ENCODE peak calls at places on chromosome 2, in five cellular contexts. One of them, this sample, is unnamed.

GRCh38 chr2:170425291-170425751 is 247.4 kb downstream of the MYO3B start:
- DNase-seq in left ventricle myocardium inferior: no peak
- DNase-seq in spleen: no peak
- DNase-seq in small intestine: peak; percentile 38
- DNase-seq in GM23248: peak; percentile 72
- DNase-seq in this sample: no peak

GRCh38 chr2:122960727-122961641 is 1064.1 kb upstream of the CNTNAP5 start:
- DNase-seq in GM23248: peak; percentile 59
- DNase-seq in spleen: no peak
- DNase-seq in small intestine: no peak
- DNase-seq in left ventricle myocardium inferior: no peak
- DNase-seq in this sample: peak; percentile 8

GRCh38 chr2:168751104-168751768 is 51.2 kb upstream of the NOSTRIN start:
- DNase-seq in spleen: no peak
- DNase-seq in small intestine: no peak
- DNase-seq in GM23248: no peak
- DNase-seq in left ventricle myocardium inferior: no peak
- DNase-seq in this sample: no peak

GRCh38 chr2:23549821-23550535 is 165.0 kb downstream of the KLHL29 start:
- DNase-seq in left ventricle myocardium inferior: no peak
- DNase-seq in small intestine: no peak
- DNase-seq in GM23248: peak; percentile 59
- DNase-seq in spleen: no peak
- DNase-seq in this sample: no peak

GRCh38 chr2:9337901-9338300 is 85.4 kb downstream of the ITGB1BP1 start:
- DNase-seq in spleen: no peak
- DNase-seq in GM23248: no peak
- DNase-seq in left ventricle myocardium inferior: no peak
- DNase-seq in small intestine: no peak
- DNase-seq in this sample: no peak

GRCh38 chr2:150143087-150143536 is 344.4 kb downstream of the RND3 start:
- DNase-seq in GM23248: peak; percentile 63
- DNase-seq in left ventricle myocardium inferior: no peak
- DNase-seq in small intestine: no peak
- DNase-seq in spleen: no peak
- DNase-seq in this sample: no peak

GRCh38 chr2:150046211-150046610 is 441.3 kb downstream of the RND3 start:
- DNase-seq in left ventricle myocardium inferior: no peak
- DNase-seq in small intestine: no peak
- DNase-seq in spleen: no peak
- DNase-seq in GM23248: peak; percentile 60
- DNase-seq in this sample: no peak

GRCh38 chr2:207503234-207503633 is 26.5 kb upstream of the CREB1 start:
- DNase-seq in small intestine: no peak
- DNase-seq in left ventricle myocardium inferior: peak; percentile 50
- DNase-seq in spleen: no peak
- DNase-seq in GM23248: peak; percentile 64
- DNase-seq in this sample: peak; percentile 41

GRCh38 chr2:23381498-23381897 is 3.5 kb upstream of the KLHL29 start:
- DNase-seq in GM23248: no peak
- DNase-seq in left ventricle myocardium inferior: no peak
- DNase-seq in spleen: no peak
- DNase-seq in small intestine: no peak
- DNase-seq in this sample: no peak

GRCh38 chr2:70724366-70724765 is 43.6 kb downstream of the ADD2 start:
- DNase-seq in small intestine: no peak
- DNase-seq in spleen: no peak
- DNase-seq in left ventricle myocardium inferior: no peak
- DNase-seq in GM23248: no peak
- DNase-seq in this sample: no peak

GRCh38 chr2:239363946-239364637 is 36.7 kb downstream of the HDAC4 start:
- DNase-seq in GM23248: no peak
- DNase-seq in spleen: peak; percentile 69
- DNase-seq in left ventricle myocardium inferior: no peak
- DNase-seq in small intestine: no peak
- DNase-seq in this sample: no peak

GRCh38 chr2:173400760-173401159 is 46.1 kb downstream of the CDCA7 start:
- DNase-seq in small intestine: no peak
- DNase-seq in spleen: no peak
- DNase-seq in GM23248: peak; percentile 28
- DNase-seq in left ventricle myocardium inferior: no peak
- DNase-seq in this sample: no peak

GRCh38 chr2:127255146-127255545 is 35.0 kb upstream of the CYP27C1 start:
- DNase-seq in GM23248: no peak
- DNase-seq in left ventricle myocardium inferior: no peak
- DNase-seq in spleen: no peak
- DNase-seq in small intestine: no peak
- DNase-seq in this sample: no peak

GRCh38 chr2:61535449-61535848 is 2.7 kb downstream of the XPO1 start:
- DNase-seq in GM23248: peak; percentile 26
- DNase-seq in left ventricle myocardium inferior: no peak
- DNase-seq in spleen: no peak
- DNase-seq in small intestine: no peak
- DNase-seq in this sample: no peak

GRCh38 chr2:241074065-241074818 is 27.8 kb downstream of the MTERF4 start:
- DNase-seq in left ventricle myocardium inferior: no peak
- DNase-seq in GM23248: no peak
- DNase-seq in spleen: no peak
- DNase-seq in small intestine: no peak
- DNase-seq in this sample: no peak

GRCh38 chr2:203280428-203281064 is 41.7 kb downstream of the CYP20A1 start:
- DNase-seq in GM23248: peak; percentile 46
- DNase-seq in spleen: no peak
- DNase-seq in small intestine: no peak
- DNase-seq in left ventricle myocardium inferior: no peak
- DNase-seq in this sample: no peak

GRCh38 chr2:233435436-233436190 is 81.3 kb downstream of the DGKD start:
- DNase-seq in spleen: no peak
- DNase-seq in left ventricle myocardium inferior: no peak
- DNase-seq in small intestine: no peak
- DNase-seq in GM23248: no peak
- DNase-seq in this sample: no peak

GRCh38 chr2:172293952-172294351 is 133.4 kb upstream of the ITGA6 start:
- DNase-seq in GM23248: peak; percentile 49
- DNase-seq in left ventricle myocardium inferior: peak; percentile 42
- DNase-seq in spleen: no peak
- DNase-seq in small intestine: peak; percentile 68
- DNase-seq in this sample: no peak

GRCh38 chr2:204849887-204850286 is 304.6 kb downstream of the PARD3B start:
- DNase-seq in GM23248: no peak
- DNase-seq in left ventricle myocardium inferior: no peak
- DNase-seq in spleen: no peak
- DNase-seq in small intestine: peak; percentile 21
- DNase-seq in this sample: no peak

GRCh38 chr2:138492160-138492559 is 9.4 kb upstream of the SPOPL start:
- DNase-seq in small intestine: no peak
- DNase-seq in GM23248: no peak
- DNase-seq in left ventricle myocardium inferior: no peak
- DNase-seq in spleen: no peak
- DNase-seq in this sample: no peak

GRCh38 chr2:98468621-98469236 is 24.1 kb downstream of the INPP4A start:
- DNase-seq in GM23248: peak; percentile 59
- DNase-seq in small intestine: no peak
- DNase-seq in left ventricle myocardium inferior: no peak
- DNase-seq in spleen: peak; percentile 22
- DNase-seq in this sample: no peak

GRCh38 chr2:212537311-212538155 is 1.1 kb downstream of the ERBB4 start:
- DNase-seq in spleen: peak; percentile 76
- DNase-seq in left ventricle myocardium inferior: peak; percentile 30
- DNase-seq in GM23248: peak; percentile 45
- DNase-seq in small intestine: no peak
- DNase-seq in this sample: peak; percentile 41

GRCh38 chr2:212540356-212540755 is 1.8 kb upstream of the ERBB4 start:
- DNase-seq in small intestine: no peak
- DNase-seq in left ventricle myocardium inferior: no peak
- DNase-seq in GM23248: no peak
- DNase-seq in spleen: no peak
- DNase-seq in this sample: no peak

GRCh38 chr2:212538156-212539144 is at the start of gene ERBB4:
- DNase-seq in GM23248: peak; percentile 15
- DNase-seq in left ventricle myocardium inferior: peak; percentile 41
- DNase-seq in spleen: peak; percentile 65
- DNase-seq in small intestine: no peak
- DNase-seq in this sample: peak; percentile 9

GRCh38 chr2:212536385-212537310 is 2.0 kb downstream of the ERBB4 start:
- DNase-seq in spleen: peak; percentile 64
- DNase-seq in left ventricle myocardium inferior: no peak
- DNase-seq in small intestine: no peak
- DNase-seq in GM23248: peak; percentile 27
- DNase-seq in this sample: peak; percentile 15

DNA sequence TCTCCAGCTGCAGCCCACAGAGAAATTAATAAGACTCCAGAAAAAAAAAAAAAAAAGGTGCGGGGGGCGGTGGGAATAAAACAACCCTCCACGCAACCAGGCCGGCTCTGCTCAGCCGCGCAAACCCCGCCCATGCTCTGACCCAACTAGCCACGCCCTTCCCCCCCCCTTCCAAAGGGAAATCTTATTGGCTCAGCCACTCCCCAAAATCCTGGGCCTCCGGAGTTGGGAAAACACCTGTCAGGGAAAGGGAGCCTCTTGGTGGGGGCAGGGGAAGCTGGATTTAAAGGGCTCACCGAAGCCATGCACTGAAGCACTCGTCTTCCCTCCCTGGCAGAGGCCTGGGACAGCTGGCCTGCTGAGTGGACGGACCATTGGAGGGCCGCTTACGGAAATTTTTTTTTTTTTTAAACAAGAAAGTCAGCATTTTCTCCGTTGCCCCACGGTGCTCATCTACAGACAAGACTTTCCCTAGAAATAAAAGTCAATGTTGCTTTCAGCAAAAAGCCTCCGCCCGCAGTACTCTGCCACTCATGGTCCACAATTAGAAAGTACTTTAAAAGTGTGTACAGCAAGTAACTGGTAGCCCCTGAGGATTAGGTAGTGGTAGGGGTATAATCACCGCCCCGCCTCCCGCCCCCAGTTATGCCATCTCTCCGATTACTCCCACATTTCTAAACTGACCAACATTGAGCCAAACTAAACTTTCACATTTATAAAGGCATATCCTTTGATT is 711 bp upstream of the ERBB4 start:
- DNase-seq in GM23248: peak; percentile 63
- DNase-seq in left ventricle myocardium inferior: peak; percentile 64
- DNase-seq in small intestine: no peak
- DNase-seq in spleen: peak; percentile 50
- DNase-seq in this sample: no peak
- H3K27me3 ChIP-seq in GM23248: peaks cover 35% of the 10 kb centered on the region
- H3K27me3 ChIP-seq in left ventricle myocardium inferior: peaks cover 51% of the 10 kb centered on the region
- H3K27me3 ChIP-seq in small intestine: peaks cover 17% of the 10 kb centered on the region
- H3K27me3 ChIP-seq in spleen: peaks cover 52% of the 10 kb centered on the region
- H3K27me3 ChIP-seq in this sample: no peaks in the 10 kb centered on the region

GRCh38 chr2:84885111-84885510 is 4.2 kb upstream of the TRABD2A start:
- DNase-seq in left ventricle myocardium inferior: no peak
- DNase-seq in spleen: no peak
- DNase-seq in small intestine: no peak
- DNase-seq in GM23248: no peak
- DNase-seq in this sample: no peak

GRCh38 chr2:84886791-84887190 is 5.9 kb upstream of the TRABD2A start:
- DNase-seq in spleen: no peak
- DNase-seq in left ventricle myocardium inferior: no peak
- DNase-seq in GM23248: no peak
- DNase-seq in small intestine: no peak
- DNase-seq in this sample: no peak

GRCh38 chr2:84889332-84889731 is 8.4 kb upstream of the TRABD2A start:
- DNase-seq in spleen: no peak
- DNase-seq in GM23248: no peak
- DNase-seq in small intestine: no peak
- DNase-seq in left ventricle myocardium inferior: no peak
- DNase-seq in this sample: no peak

GRCh38 chr2:84891355-84892010 is 10.6 kb upstream of the TRABD2A start:
- DNase-seq in small intestine: no peak
- DNase-seq in left ventricle myocardium inferior: no peak
- DNase-seq in spleen: no peak
- DNase-seq in GM23248: no peak
- DNase-seq in this sample: no peak

DNA sequence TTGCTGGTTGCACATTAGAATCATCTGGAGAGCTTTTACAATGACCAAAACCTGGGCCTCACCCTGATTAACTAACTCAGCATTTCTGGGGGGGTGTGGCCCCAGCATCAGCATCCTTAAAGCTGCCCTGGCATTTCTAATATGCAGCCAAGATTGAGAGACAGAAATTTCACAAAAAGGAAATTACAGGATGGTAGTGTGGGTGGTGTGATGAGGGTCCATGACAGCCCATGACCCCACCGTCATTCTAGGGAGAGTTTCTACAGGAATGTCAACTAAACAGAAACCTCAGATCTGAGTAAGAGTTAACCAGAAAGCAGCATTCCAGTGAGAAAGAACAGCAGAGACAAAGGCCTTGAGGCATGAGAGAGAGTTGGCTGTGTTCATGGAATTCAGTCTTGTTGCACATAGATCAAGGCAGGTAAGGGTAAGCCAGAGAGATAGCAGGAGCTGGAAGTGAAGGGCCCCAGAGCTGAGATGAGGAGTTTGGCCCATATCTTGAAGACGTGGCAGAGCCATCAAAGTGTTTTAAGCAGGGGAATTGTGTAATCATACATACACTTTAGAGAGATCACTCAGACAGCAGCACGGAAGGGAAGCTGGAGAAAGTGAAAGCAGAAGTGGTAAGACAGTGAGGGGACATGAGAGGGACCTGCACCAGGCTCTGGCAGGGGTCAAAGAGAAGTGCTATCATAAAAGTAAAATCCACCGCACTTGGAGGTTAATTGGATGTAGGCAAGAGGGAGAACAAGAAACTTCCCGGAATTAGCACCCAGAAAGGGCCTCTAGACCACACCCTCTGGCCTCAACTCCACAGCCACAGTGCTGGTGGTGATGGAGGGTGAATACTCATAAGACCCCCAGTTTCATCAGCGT is 7.8 kb upstream of the TRABD2A start:
- DNase-seq in spleen: no peak
- DNase-seq in small intestine: peak; percentile 67
- DNase-seq in left ventricle myocardium inferior: no peak
- DNase-seq in GM23248: peak; percentile 82
- DNase-seq in this sample: no peak
- H3K4me3 ChIP-seq in spleen: peak overlapping the region; percentile 18
- H3K4me3 ChIP-seq in small intestine: no peak overlapping the region
- H3K4me3 ChIP-seq in left ventricle myocardium inferior: peak overlapping the region; percentile 35
- H3K4me3 ChIP-seq in GM23248: peak overlapping the region; percentile 64
- H3K4me3 ChIP-seq in this sample: peak overlapping the region; percentile 39

DNA sequence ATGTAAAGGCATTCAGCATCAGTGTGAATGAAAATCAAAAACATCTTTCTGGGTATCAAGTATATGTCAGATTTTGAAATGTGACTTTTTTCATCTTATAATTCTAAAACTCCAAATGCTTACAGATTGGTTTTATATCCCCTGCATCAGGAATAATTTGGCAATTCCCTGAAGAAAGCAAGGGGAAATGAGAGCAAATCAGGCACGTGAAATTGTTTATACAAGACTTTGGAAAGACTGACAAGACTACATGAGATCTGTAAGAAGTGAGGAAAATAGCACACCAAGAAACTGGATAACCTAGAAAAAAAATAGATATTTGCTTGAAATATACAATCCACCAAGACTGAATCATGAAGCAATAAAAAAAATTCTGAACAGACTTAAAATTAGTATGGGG is 13.8 kb downstream of the COL6A3 start:
- DNase-seq in GM23248: no peak
- DNase-seq in small intestine: no peak
- DNase-seq in spleen: no peak
- DNase-seq in left ventricle myocardium inferior: no peak
- DNase-seq in this sample: no peak
- H3K27me3 ChIP-seq in GM23248: no peaks in the 10 kb centered on the region
- H3K27me3 ChIP-seq in small intestine: no peaks in the 10 kb centered on the region
- H3K27me3 ChIP-seq in spleen: peaks cover 6% of the 10 kb centered on the region
- H3K27me3 ChIP-seq in left ventricle myocardium inferior: peaks cover 36% of the 10 kb centered on the region
- H3K27me3 ChIP-seq in this sample: no peaks in the 10 kb centered on the region

GRCh38 chr2:65366595-65367125 is 65.7 kb downstream of the SPRED2 start:
- DNase-seq in left ventricle myocardium inferior: no peak
- DNase-seq in spleen: no peak
- DNase-seq in small intestine: peak; percentile 98
- DNase-seq in GM23248: peak; percentile 98
- DNase-seq in this sample: no peak
- H3K4me3 ChIP-seq in left ventricle myocardium inferior: peak overlapping the region; percentile 10
- H3K4me3 ChIP-seq in spleen: no peak overlapping the region
- H3K4me3 ChIP-seq in small intestine: no peak overlapping the region
- H3K4me3 ChIP-seq in GM23248: peak overlapping the region; percentile 70
- H3K4me3 ChIP-seq in this sample: no peak overlapping the region